ENCODE peak calls at places on chromosomes 11 and 22, in ten cellular contexts. One of them, this sample, is unnamed.

GRCh38 chr11:61730222-61730994 is 22.0 kb upstream of the MYRF start:
- DNase-seq in OCI-LY7: no peak
- DNase-seq in fibroblast of lung: no peak
- DNase-seq in activated naive CD8-positive, alpha-beta T cell treated with anti-CD3 and anti-CD28 coated beads, Interleukin-2, amount 50 U/mL, for 24 hours: no peak
- DNase-seq in kidney glomerular epithelial cell: no peak
- DNase-seq in caudate nucleus: no peak
- DNase-seq in lower leg skin: no peak
- DNase-seq in colonic mucosa: peak; percentile 47
- DNase-seq in A549: no peak
- DNase-seq in H54: peak; percentile 67
- DNase-seq in this sample: peak; percentile 91

GRCh38 chr11:66636411-66636810 is 2.1 kb upstream of the RBM4 start:
- DNase-seq in OCI-LY7: no peak
- DNase-seq in fibroblast of lung: no peak
- DNase-seq in activated naive CD8-positive, alpha-beta T cell treated with anti-CD3 and anti-CD28 coated beads, Interleukin-2, amount 50 U/mL, for 24 hours: no peak
- DNase-seq in kidney glomerular epithelial cell: no peak
- DNase-seq in caudate nucleus: no peak
- DNase-seq in lower leg skin: no peak
- DNase-seq in colonic mucosa: no peak
- DNase-seq in A549: no peak
- DNase-seq in H54: no peak
- DNase-seq in this sample: no peak

GRCh38 chr11:12017243-12017678 is 8.8 kb upstream of the DKK3 start:
- DNase-seq in OCI-LY7: no peak
- DNase-seq in fibroblast of lung: peak; percentile 66
- DNase-seq in activated naive CD8-positive, alpha-beta T cell treated with anti-CD3 and anti-CD28 coated beads, Interleukin-2, amount 50 U/mL, for 24 hours: no peak
- DNase-seq in kidney glomerular epithelial cell: no peak
- DNase-seq in caudate nucleus: no peak
- DNase-seq in lower leg skin: no peak
- DNase-seq in colonic mucosa: no peak
- DNase-seq in A549: no peak
- DNase-seq in H54: no peak
- DNase-seq in this sample: no peak

GRCh38 chr22:39710380-39711117 is 140.0 kb downstream of the CACNA1I start:
- DNase-seq in OCI-LY7: no peak
- DNase-seq in fibroblast of lung: peak; percentile 8
- DNase-seq in activated naive CD8-positive, alpha-beta T cell treated with anti-CD3 and anti-CD28 coated beads, Interleukin-2, amount 50 U/mL, for 24 hours: no peak
- DNase-seq in kidney glomerular epithelial cell: no peak
- DNase-seq in caudate nucleus: no peak
- DNase-seq in lower leg skin: no peak
- DNase-seq in colonic mucosa: no peak
- DNase-seq in A549: no peak
- DNase-seq in H54: no peak
- DNase-seq in this sample: no peak

GRCh38 chr11:87038235-87038960 is 664 bp downstream of the TMEM135 start:
- DNase-seq in OCI-LY7: peak; percentile 19
- DNase-seq in fibroblast of lung: peak; percentile 15
- DNase-seq in activated naive CD8-positive, alpha-beta T cell treated with anti-CD3 and anti-CD28 coated beads, Interleukin-2, amount 50 U/mL, for 24 hours: no peak
- DNase-seq in kidney glomerular epithelial cell: no peak
- DNase-seq in caudate nucleus: no peak
- DNase-seq in lower leg skin: no peak
- DNase-seq in colonic mucosa: no peak
- DNase-seq in A549: no peak
- DNase-seq in H54: no peak
- DNase-seq in this sample: no peak

GRCh38 chr22:46776876-46777608 is 14.6 kb downstream of the TBC1D22A start:
- DNase-seq in OCI-LY7: no peak
- DNase-seq in fibroblast of lung: no peak
- DNase-seq in activated naive CD8-positive, alpha-beta T cell treated with anti-CD3 and anti-CD28 coated beads, Interleukin-2, amount 50 U/mL, for 24 hours: no peak
- DNase-seq in kidney glomerular epithelial cell: no peak
- DNase-seq in caudate nucleus: no peak
- DNase-seq in lower leg skin: no peak
- DNase-seq in colonic mucosa: no peak
- DNase-seq in A549: no peak
- DNase-seq in H54: no peak
- DNase-seq in this sample: no peak

GRCh38 chr11:765025-765801 is 12.1 kb downstream of the GATD1 start:
- DNase-seq in OCI-LY7: peak; percentile 65
- DNase-seq in fibroblast of lung: peak; percentile 50
- DNase-seq in activated naive CD8-positive, alpha-beta T cell treated with anti-CD3 and anti-CD28 coated beads, Interleukin-2, amount 50 U/mL, for 24 hours: peak; percentile 66
- DNase-seq in kidney glomerular epithelial cell: peak; percentile 30
- DNase-seq in caudate nucleus: peak; percentile 45
- DNase-seq in lower leg skin: no peak
- DNase-seq in colonic mucosa: peak; percentile 60
- DNase-seq in A549: peak; percentile 82
- DNase-seq in H54: no peak
- DNase-seq in this sample: peak; percentile 70

GRCh38 chr11:112211556-112211955 is 14.7 kb upstream of the PTS start:
- DNase-seq in OCI-LY7: no peak
- DNase-seq in fibroblast of lung: no peak
- DNase-seq in activated naive CD8-positive, alpha-beta T cell treated with anti-CD3 and anti-CD28 coated beads, Interleukin-2, amount 50 U/mL, for 24 hours: no peak
- DNase-seq in kidney glomerular epithelial cell: no peak
- DNase-seq in caudate nucleus: no peak
- DNase-seq in lower leg skin: no peak
- DNase-seq in colonic mucosa: no peak
- DNase-seq in A549: no peak
- DNase-seq in H54: no peak
- DNase-seq in this sample: no peak

GRCh38 chr11:84899740-84900139 is 727.4 kb downstream of the DLG2 start:
- DNase-seq in OCI-LY7: peak; percentile 3
- DNase-seq in fibroblast of lung: no peak
- DNase-seq in activated naive CD8-positive, alpha-beta T cell treated with anti-CD3 and anti-CD28 coated beads, Interleukin-2, amount 50 U/mL, for 24 hours: no peak
- DNase-seq in kidney glomerular epithelial cell: peak; percentile 19
- DNase-seq in caudate nucleus: no peak
- DNase-seq in lower leg skin: no peak
- DNase-seq in colonic mucosa: no peak
- DNase-seq in A549: peak; percentile 43
- DNase-seq in H54: no peak
- DNase-seq in this sample: peak; percentile 39

This sample was measured in kidney tubule cell.